ENCODE peak calls at places on chromosomes 16 and 17, in four cellular contexts. C is HFFc6, Z is BJ, G is tibial nerve. A is an unnamed sample.

GRCh38 chr17:28950017-28950751 is 1.1 kb downstream of the PHF12 start:
- DNase-seq in C (peak), Z (no peak), G (no peak), A (no peak)

GRCh38 chr16:31129568-31130335 is 5.8 kb downstream of the PRSS8 start:
- DNase-seq in C (no peak), Z (no peak), G (no peak), A (no peak)

GRCh38 chr17:31225831-31226230 is 71.2 kb downstream of the OMG start:
- DNase-seq in C (no peak), Z (no peak), G (no peak), A (no peak)

GRCh38 chr17:15257316-15257925 is 7.7 kb downstream of the PMP22 start:
- DNase-seq in C (peak), Z (peak), G (peak), A (peak)

GRCh38 chr16:740459-740763 is 386 bp downstream of the CIAO3 start:
- DNase-seq in C (no peak), Z (no peak), G (no peak), A (no peak)

GRCh38 chr17:40025991-40026815 is 11.0 kb downstream of the CSF3 start:
- DNase-seq in C (no peak), Z (no peak), G (no peak), A (no peak)

GRCh38 chr16:24667244-24667764 is 62.1 kb upstream of the TNRC6A start:
- DNase-seq in C (no peak), Z (no peak), G (no peak), A (no peak)

GRCh38 chr16:21598676-21599157 is 660 bp upstream of the METTL9 start:
- DNase-seq in C (no peak), Z (no peak), G (no peak), A (no peak)

GRCh38 chr16:57519796-57520360 is 16.5 kb downstream of the CCDC102A start:
- DNase-seq in C (peak), Z (no peak), G (peak), A (no peak)

GRCh38 chr16:531494-532125 is 4.1 kb downstream of the CAPN15 start:
- DNase-seq in C (no peak), Z (no peak), G (no peak), A (no peak)

GRCh38 chr16:18983565-18984424 is at the start of gene TMC7:
- DNase-seq in C (peak), Z (no peak), G (peak), A (peak)

GRCh38 chr17:58339775-58340622 is 11.4 kb upstream of the TSPOAP1 start:
- DNase-seq in C (no peak), Z (no peak), G (no peak), A (no peak)

GRCh38 chr17:11869680-11870394 is 127.4 kb downstream of the ZNF18 start:
- DNase-seq in C (no peak), Z (no peak), G (no peak), A (no peak)

GRCh38 chr17:49266233-49266632 is 35.6 kb upstream of the PHOSPHO1 start:
- DNase-seq in C (no peak), Z (no peak), G (no peak), A (no peak)

GRCh38 chr17:50934672-50935200 is 68.6 kb upstream of the TOB1 start:
- DNase-seq in C (no peak), Z (no peak), G (no peak), A (no peak)

GRCh38 chr17:29190808-29191207 is 10.6 kb upstream of the MYO18A start:
- DNase-seq in C (no peak), Z (no peak), G (no peak), A (no peak)

GRCh38 chr17:40018211-40019121 is 3.2 kb downstream of the CSF3 start:
- DNase-seq in C (no peak), Z (no peak), G (no peak), A (no peak)

GRCh38 chr17:64155751-64156544 is 26.0 kb upstream of the ERN1 start:
- DNase-seq in C (no peak), Z (no peak), G (peak), A (no peak)

GRCh38 chr17:39122982-39123381 is 28.5 kb downstream of the PLXDC1 start:
- DNase-seq in C (no peak), Z (no peak), G (no peak), A (no peak)

GRCh38 chr17:79518330-79519151 is 92.3 kb downstream of the RBFOX3 start:
- DNase-seq in C (no peak), Z (no peak), G (no peak), A (no peak)

GRCh38 chr17:1802429-1802828 is 27.3 kb downstream of the SMYD4 start:
- DNase-seq in C (no peak), Z (no peak), G (no peak), A (no peak)

GRCh38 chr17:17859909-17860760 is 23.3 kb upstream of the SREBF1 start:
- DNase-seq in C (peak), Z (no peak), G (no peak), A (no peak)

GRCh38 chr17:60039096-60039495 is 39.6 kb downstream of the HEATR6 start:
- DNase-seq in C (no peak), Z (no peak), G (no peak), A (no peak)

GRCh38 chr17:1498869-1499268 is 6.4 kb upstream of the MYO1C start:
- DNase-seq in C (peak), Z (peak), G (no peak), A (no peak)

GRCh38 chr16:64982581-64982980 is 139.3 kb downstream of the CDH11 start:
- DNase-seq in C (no peak), Z (no peak), G (no peak), A (no peak)

GRCh38 chr16:56862776-56863175 is 2.2 kb upstream of the SLC12A3 start:
- DNase-seq in C (no peak), Z (no peak), G (no peak), A (no peak)

GRCh38 chr17:39800540-39800939 is 62.8 kb downstream of the GRB7 start:
- DNase-seq in C (no peak), Z (no peak), G (no peak), A (no peak)

GRCh38 chr17:62987136-62987535 is 21.1 kb downstream of the TANC2 start:
- DNase-seq in C (no peak), Z (no peak), G (no peak), A (no peak)

GRCh38 chr16:48850097-48850496 is 240.1 kb upstream of the N4BP1 start:
- DNase-seq in C (no peak), Z (no peak), G (no peak), A (no peak)

GRCh38 chr17:17140590-17140980 is 65.5 kb downstream of the PLD6 start:
- DNase-seq in C (peak), Z (peak), G (no peak), A (no peak)

GRCh38 chr16:84514874-84515835 is 10.7 kb upstream of the MEAK7 start:
- DNase-seq in C (no peak), Z (no peak), G (no peak), A (no peak)

GRCh38 chr17:57035971-57036481 is 49.0 kb upstream of the AKAP1 start:
- DNase-seq in C (no peak), Z (no peak), G (no peak), A (no peak)

GRCh38 chr16:5059386-5060072 is 6.2 kb downstream of the C16orf89 start:
- DNase-seq in C (no peak), Z (no peak), G (no peak), A (no peak)

GRCh38 chr16:5056347-5056746 is 9.4 kb downstream of the C16orf89 start:
- DNase-seq in C (no peak), Z (no peak), G (no peak), A (no peak)

GRCh38 chr16:5054876-5055865 is 10.6 kb downstream of the C16orf89 start:
- DNase-seq in C (no peak), Z (no peak), G (no peak), A (no peak)

GRCh38 chr16:5060073-5060641 is 5.6 kb downstream of the C16orf89 start:
- DNase-seq in C (no peak), Z (no peak), G (no peak), A (no peak)

GRCh38 chr16:5058476-5058875 is 7.3 kb downstream of the C16orf89 start:
- DNase-seq in C (no peak), Z (no peak), G (no peak), A (no peak)
- TF ChIP-seq CTCF in C (peak), Z (peak), G (no peak), A (no peak)

GRCh38 chr16:89131783-89132182 is 38.1 kb downstream of the ACSF3 start:
- DNase-seq in C (no peak), Z (no peak), G (no peak), A (no peak)

GRCh38 chr16:89130448-89130847 is 36.8 kb downstream of the ACSF3 start:
- DNase-seq in C (no peak), Z (no peak), G (no peak), A (no peak)

GRCh38 chr16:89134269-89134668 is 37.3 kb upstream of the CDH15 start:
- DNase-seq in C (no peak), Z (no peak), G (no peak), A (no peak)

GRCh38 chr16:89133457-89134127 is 38.0 kb upstream of the CDH15 start:
- DNase-seq in C (no peak), Z (no peak), G (no peak), A (no peak)

GRCh38 chr16:89132194-89133005 is 38.7 kb downstream of the ACSF3 start:
- DNase-seq in C (no peak), Z (no peak), G (no peak), A (no peak)
- TF ChIP-seq CTCF in C (peak), Z (peak), G (no peak), A (no peak)

GRCh38 chr17:6021011-6021400 is 49.2 kb upstream of the WSCD1 start:
- DNase-seq in C (no peak), Z (no peak), G (no peak), A (no peak)
- TF ChIP-seq CTCF in C (no peak), Z (no peak), G (no peak), A (no peak)

GRCh38 chr16:88064889-88065746 is 113.9 kb downstream of the BANP start:
- DNase-seq in C (no peak), Z (no peak), G (no peak), A (no peak)

GRCh38 chr16:88061346-88062110 is 110.3 kb downstream of the BANP start:
- DNase-seq in C (no peak), Z (no peak), G (no peak), A (no peak)

GRCh38 chr16:88064011-88064888 is 113.0 kb downstream of the BANP start:
- DNase-seq in C (no peak), Z (no peak), G (no peak), A (no peak)

GRCh38 chr16:88062341-88062861 is 111.2 kb downstream of the BANP start:
- DNase-seq in C (peak), Z (peak), G (no peak), A (no peak)

GRCh38 chr16:88063201-88063773 is 112.1 kb downstream of the BANP start:
- DNase-seq in C (peak), Z (peak), G (peak), A (no peak)
- TF ChIP-seq CTCF in C (peak), Z (peak), G (peak), A (peak)